ENCODE peak calls at places on chromosomes 2 and 18, in four cellular contexts. H, I, C and A are unnamed samples.

GRCh38 chr2:164514491-164514890 is 106.8 kb downstream of the GRB14 start:
- DNase-seq in C (no peak), H (no peak), I (no peak), A (no peak)

GRCh38 chr18:48326901-48327675 is 82.1 kb downstream of the ZBTB7C start:
- DNase-seq in I (no peak), C (peak), H (no peak), A (peak)

GRCh38 chr2:133838642-133839370 is 270.5 kb upstream of the NCKAP5 start:
- DNase-seq in H (peak), C (no peak), I (no peak), A (no peak)

GRCh38 chr2:186820303-186820702 is 28.7 kb downstream of the ZSWIM2 start:
- DNase-seq in I (no peak), H (no peak), C (no peak), A (no peak)

GRCh38 chr2:136980303-136980702 is 215.0 kb downstream of the THSD7B start:
- DNase-seq in C (no peak), H (no peak), I (no peak), A (no peak)

GRCh38 chr2:149653831-149654445 is 66.4 kb upstream of the MMADHC start:
- DNase-seq in H (no peak), C (no peak), I (no peak), A (no peak)

GRCh38 chr2:25215232-25215631 is 46.9 kb upstream of the POMC start:
- DNase-seq in I (no peak), H (no peak), C (peak), A (no peak)

GRCh38 chr2:25279091-25279651 is 62.6 kb downstream of the DNMT3A start:
- DNase-seq in I (no peak), C (peak), H (no peak), A (no peak)

GRCh38 chr2:109215866-109216265 is 86.9 kb downstream of the SH3RF3 start:
- DNase-seq in C (no peak), H (no peak), I (no peak), A (no peak)

GRCh38 chr2:226158229-226158628 is 641.4 kb downstream of the IRS1 start:
- DNase-seq in H (no peak), I (no peak), C (no peak), A (no peak)